ENCODE peak calls at places on chromosomes 1 and 21, in four cellular contexts. F is GM12891, Y is HCT116, Z is NB4. V is an unnamed sample.

GRCh38 chr1:19942088-19942487 is 18.7 kb upstream of the PLA2G2E start:
- DNase-seq in Z (no peak), Y (no peak), F (no peak), V (no peak)

GRCh38 chr1:91687452-91687851 is 186.8 kb downstream of the CDC7 start:
- DNase-seq in F (no peak), Y (no peak), Z (no peak), V (no peak)

GRCh38 chr1:12157366-12158231 is 9.2 kb upstream of the TNFRSF1B start:
- DNase-seq in Z (peak), F (no peak), Y (no peak), V (no peak)

GRCh38 chr21:39582749-39583148 is 30.0 kb upstream of the B3GALT5 start:
- DNase-seq in F (no peak), Y (no peak), Z (no peak), V (no peak)

GRCh38 chr1:19488136-19488535 is 2.8 kb upstream of the CAPZB start:
- DNase-seq in Z (peak), Y (no peak), F (no peak), V (no peak)

GRCh38 chr1:83547903-83548302 is 451.0 kb downstream of the TTLL7 start:
- DNase-seq in Z (no peak), Y (no peak), F (no peak), V (no peak)

GRCh38 chr1:14366361-14367018 is 232.0 kb upstream of the KAZN start:
- DNase-seq in Z (no peak), F (no peak), Y (no peak), V (no peak)

GRCh38 chr1:66395202-66396061 is 138.5 kb upstream of the SGIP1 start:
- DNase-seq in Y (no peak), Z (peak), F (no peak), V (no peak)

GRCh38 chr21:31866077-31866511 is 6.7 kb upstream of the HUNK start:
- DNase-seq in Y (peak), Z (peak), F (peak), V (peak)

GRCh38 chr1:154943649-154944421 is 7.3 kb upstream of the PMVK start:
- DNase-seq in Z (peak), F (no peak), Y (no peak), V (no peak)

GRCh38 chr1:10082785-10083479 is 50.2 kb downstream of the UBE4B start:
- DNase-seq in F (no peak), Y (no peak), Z (no peak), V (no peak)

GRCh38 chr1:36248250-36248894 is 24.1 kb downstream of the THRAP3 start:
- DNase-seq in Y (peak), F (no peak), Z (peak), V (no peak)

GRCh38 chr1:177164380-177165068 is at the start of gene ASTN1:
- DNase-seq in F (no peak), Y (no peak), Z (no peak), V (no peak)

GRCh38 chr1:75423616-75424015 is 187.3 kb downstream of the SLC44A5 start:
- DNase-seq in Y (no peak), Z (no peak), F (no peak), V (no peak)

GRCh38 chr21:33126569-33126968 is 56.6 kb downstream of the OLIG1 start:
- DNase-seq in Y (no peak), Z (no peak), F (no peak), V (no peak)

GRCh38 chr1:41380195-41380594 is 19.0 kb downstream of the FOXO6 start:
- DNase-seq in F (no peak), Y (no peak), Z (no peak), V (no peak)

GRCh38 chr1:112172294-112172882 is 182.9 kb upstream of the KCND3 start:
- DNase-seq in Y (no peak), Z (peak), F (no peak), V (peak)

GRCh38 chr1:31787261-31787660 is 23.1 kb upstream of the ADGRB2 start:
- DNase-seq in F (no peak), Y (no peak), Z (no peak), V (no peak)

GRCh38 chr1:203291201-203292096 is 13.9 kb upstream of the BTG2 start:
- DNase-seq in Z (no peak), F (no peak), Y (no peak), V (no peak)

GRCh38 chr1:169390303-169390702 is 22.3 kb downstream of the BLZF1 start:
- DNase-seq in Y (no peak), Z (no peak), F (no peak), V (no peak)

GRCh38 chr1:16009030-16009460 is 5.0 kb downstream of the SRARP start:
- DNase-seq in F (no peak), Y (peak), Z (peak), V (peak)

GRCh38 chr1:97726386-97726785 is 194.4 kb downstream of the DPYD start:
- DNase-seq in Z (no peak), Y (no peak), F (no peak), V (no peak)

GRCh38 chr1:207404849-207405525 is 49.1 kb upstream of the CR2 start:
- DNase-seq in Y (peak), Z (peak), F (peak), V (peak)

GRCh38 chr1:43503534-43503933 is 27.1 kb upstream of the PTPRF start:
- DNase-seq in Z (no peak), Y (no peak), F (no peak), V (no peak)

GRCh38 chr1:23867542-23867952 is 543 bp downstream of the FUCA1 start:
- DNase-seq in Y (no peak), F (no peak), Z (no peak), V (no peak)

GRCh38 chr1:203144661-203145060 is 17.1 kb downstream of the ADORA1 start:
- DNase-seq in F (no peak), Z (no peak), Y (no peak), V (no peak)

GRCh38 chr1:243402868-243403267 is 147.0 kb downstream of the SDCCAG8 start:
- DNase-seq in Z (no peak), Y (no peak), F (no peak), V (no peak)

GRCh38 chr1:46642091-46642680 is 25.6 kb upstream of the MOB3C start:
- DNase-seq in Z (no peak), F (no peak), Y (no peak), V (no peak)

GRCh38 chr1:31152181-31152768 is 86.8 kb upstream of the PUM1 start:
- DNase-seq in Y (no peak), Z (peak), F (no peak), V (peak)

GRCh38 chr21:40548134-40548533 is 298.8 kb downstream of the DSCAM start:
- DNase-seq in Z (no peak), Y (no peak), F (no peak), V (no peak)

GRCh38 chr1:179141592-179142244 is 59.8 kb downstream of the TOR3A start:
- DNase-seq in Z (no peak), Y (no peak), F (no peak), V (no peak)

GRCh38 chr1:226823643-226824042 is 46.8 kb upstream of the PSEN2 start:
- DNase-seq in Z (peak), Y (no peak), F (no peak), V (no peak)

GRCh38 chr1:100657876-100658715 is 61.4 kb upstream of the VCAM1 start:
- DNase-seq in Y (no peak), Z (no peak), F (no peak), V (no peak)

GRCh38 chr1:155206891-155207577 is 663 bp downstream of the THBS3 start:
- DNase-seq in F (peak), Z (peak), Y (no peak), V (peak)

GRCh38 chr1:47644216-47644581 is 206.4 kb downstream of the FOXD2 start:
- DNase-seq in Y (no peak), F (no peak), Z (no peak), V (no peak)

GRCh38 chr1:150309758-150310495 is 11.4 kb upstream of the PRPF3 start:
- DNase-seq in Z (no peak), Y (no peak), F (no peak), V (no peak)

GRCh38 chr1:156214024-156214748 is 1.4 kb downstream of the PMF1 start:
- DNase-seq in Z (no peak), F (no peak), Y (peak), V (peak)

GRCh38 chr1:201126463-201126831 is 537 bp downstream of the ASCL5 start:
- DNase-seq in F (no peak), Y (no peak), Z (no peak), V (no peak)

GRCh38 chr1:201125805-201126204 is 1.2 kb downstream of the ASCL5 start:
- DNase-seq in Y (no peak), F (no peak), Z (no peak), V (no peak)

GRCh38 chr1:201128476-201128875 is 1.5 kb upstream of the ASCL5 start:
- DNase-seq in F (no peak), Z (no peak), Y (no peak), V (no peak)

GRCh38 chr1:201127755-201128455 is 921 bp upstream of the ASCL5 start:
- DNase-seq in Z (no peak), F (no peak), Y (no peak), V (no peak)

DNA sequence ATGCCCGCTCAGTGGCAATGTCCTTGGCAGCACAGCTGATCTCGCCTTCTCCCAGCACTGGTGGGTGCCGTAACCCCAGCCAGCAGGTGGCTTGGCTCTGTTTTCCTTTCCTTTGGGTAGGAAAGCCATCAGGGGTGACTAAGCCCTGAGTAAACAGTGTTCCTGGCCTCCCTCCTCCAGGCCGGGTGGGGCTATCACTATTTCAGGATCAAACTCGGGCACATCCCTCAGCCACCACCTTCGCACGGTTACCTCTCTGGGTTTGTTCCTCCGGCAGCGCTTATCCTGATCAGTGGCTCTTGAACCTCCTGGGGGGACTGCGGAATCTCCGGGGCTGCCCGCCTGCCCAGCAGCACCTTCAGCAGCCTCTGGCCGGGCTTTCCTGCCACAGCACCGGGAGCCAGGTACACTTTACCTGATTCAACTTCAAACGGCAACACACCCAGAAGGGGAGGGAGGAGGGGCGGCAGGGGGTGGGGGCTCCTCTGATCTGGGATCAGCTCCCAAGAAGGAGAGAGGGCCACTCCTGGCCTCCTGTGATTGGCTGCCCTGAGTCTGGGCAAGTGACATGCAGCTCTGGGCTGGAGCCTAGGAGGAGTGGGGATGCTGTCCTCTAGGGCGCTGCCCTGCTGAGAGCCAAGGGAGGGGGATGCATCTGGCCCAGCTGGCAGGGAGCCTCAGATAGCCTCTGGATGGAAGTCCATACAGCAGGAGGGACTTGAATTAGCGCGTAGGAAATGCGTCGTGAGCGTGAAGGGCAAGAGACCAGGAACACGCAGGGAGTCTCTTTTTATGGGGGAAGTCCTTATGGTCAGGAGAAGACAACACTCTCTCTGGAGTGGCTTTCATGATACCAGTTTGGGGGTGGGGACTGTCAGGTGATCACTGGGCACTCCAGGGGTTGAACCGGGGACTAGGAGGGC is at the start of gene ASCL5:
- DNase-seq in F (no peak), Z (no peak), Y (peak), V (peak)
- TF ChIP-seq POLR2A in F (no peak), Z (no peak), Y (no peak), V (no peak)

GRCh38 chr1:58546520-58547308 is at the start of gene OMA1:
- DNase-seq in Y (peak), Z (peak), F (peak), V (peak)
- TF ChIP-seq POLR2A in Y (peak), Z (peak), F (peak), V (peak)

GRCh38 chr1:240967070-240967724 is 355.2 kb upstream of the GREM2 start:
- DNase-seq in Z (peak), F (no peak), Y (no peak), V (peak)
- TF ChIP-seq POLR2A in Z (no peak), F (no peak), Y (no peak), V (no peak)

GRCh38 chr1:214602764-214603657 is at the start of gene CENPF:
- DNase-seq in Y (peak), F (peak), Z (peak), V (peak)
- TF ChIP-seq POLR2A in Y (peak), F (no peak), Z (peak), V (peak)